ENCODE peak calls at places on chromosomes 5 and 9, in nine cellular contexts. U, G, W, O, Y, Z, B, R and D are unnamed samples.
A peak's percentile ranks its signal among the peaks of the same experiment; 100 is the strongest.

GRCh38 chr5:54165687-54166086 is 144.7 kb downstream of the ARL15 start:
- DNase-seq in R (no peak), Z (no peak), G (no peak), U (no peak), O (no peak), B (no peak), Y (no peak), W (no peak), D (no peak)

GRCh38 chr5:54531536-54531935 is 14.0 kb downstream of the SNX18 start:
- DNase-seq in Z (peak; percentile 45), B (no peak), Y (peak; percentile 60), O (no peak), R (no peak), U (no peak), G (no peak), W (no peak), D (no peak)

GRCh38 chr5:94632024-94632423 is 13.6 kb downstream of the SLF1 start:
- DNase-seq in Y (no peak), B (no peak), G (no peak), W (no peak), Z (no peak), U (no peak), R (peak; percentile 45), O (peak; percentile 47), D (no peak)

GRCh38 chr5:3216386-3216785 is 379.2 kb upstream of the IRX1 start:
- DNase-seq in B (no peak), G (no peak), Y (no peak), W (no peak), U (no peak), O (no peak), R (no peak), Z (no peak), D (no peak)

GRCh38 chr5:57259704-57260103 is 85.8 kb downstream of the GPBP1 start:
- DNase-seq in B (no peak), O (no peak), G (no peak), R (no peak), Y (no peak), Z (no peak), W (no peak), U (no peak), D (no peak)

GRCh38 chr5:143890475-143890874 is 78.5 kb downstream of the HMHB1 start:
- DNase-seq in O (no peak), R (no peak), G (no peak), W (no peak), Y (no peak), U (no peak), B (no peak), Z (peak; percentile 36), D (no peak)

GRCh38 chr5:43839218-43839617 is 236.2 kb downstream of the NNT start:
- DNase-seq in G (no peak), U (no peak), Z (peak; percentile 85), O (no peak), W (no peak), Y (peak; percentile 12), R (no peak), B (no peak), D (no peak)

GRCh38 chr9:38214441-38214840 is 145.4 kb upstream of the SHB start:
- DNase-seq in Y (no peak), Z (no peak), G (peak; percentile 42), W (peak; percentile 94), R (no peak), B (no peak), U (no peak), O (no peak), D (peak; percentile 47)

GRCh38 chr5:139402561-139403158 is 1.2 kb downstream of the SPATA24 start:
- DNase-seq in G (no peak), O (peak; percentile 31), Y (peak; percentile 33), Z (peak; percentile 28), R (peak; percentile 50), B (peak; percentile 19), W (peak; percentile 82), U (no peak), D (peak; percentile 49)

GRCh38 chr5:73996181-73996770 is 370.3 kb downstream of the ARHGEF28 start:
- DNase-seq in U (no peak), Y (no peak), Z (no peak), W (no peak), O (no peak), G (no peak), R (no peak), B (no peak), D (no peak)

GRCh38 chr9:68925175-68925574 is 88.7 kb downstream of the PRKACG start:
- DNase-seq in U (no peak), R (no peak), W (no peak), Z (no peak), G (no peak), B (no peak), O (no peak), Y (no peak), D (no peak)

GRCh38 chr9:21684831-21685362 is 117.5 kb upstream of the MTAP start:
- DNase-seq in Y (peak; percentile 97), O (no peak), R (no peak), W (no peak), U (peak; percentile 40), B (peak; percentile 99), Z (peak; percentile 82), G (no peak), D (no peak)

GRCh38 chr9:87824216-87824875 is 58.3 kb upstream of the SPATA31E1 start:
- DNase-seq in O (no peak), Z (no peak), W (peak; percentile 75), U (no peak), G (no peak), B (no peak), R (no peak), Y (no peak), D (no peak)

GRCh38 chr5:86885489-86886225 is 267.9 kb downstream of the COX7C start:
- DNase-seq in Z (no peak), O (no peak), W (no peak), B (no peak), R (no peak), G (no peak), Y (no peak), U (no peak), D (no peak)

GRCh38 chr5:6419340-6419852 is 29.3 kb upstream of the UBE2QL1 start:
- DNase-seq in Y (peak; percentile 97), G (no peak), B (no peak), Z (no peak), O (no peak), W (no peak), U (no peak), R (no peak), D (no peak)

GRCh38 chr9:84860423-84861115 is 191.0 kb downstream of the NTRK2 start:
- DNase-seq in R (no peak), O (no peak), W (no peak), U (no peak), Y (no peak), B (no peak), Z (no peak), G (no peak), D (peak; percentile 32)

GRCh38 chr5:39755986-39756385 is 331.2 kb upstream of the DAB2 start:
- DNase-seq in B (peak; percentile 63), G (no peak), R (no peak), U (peak; percentile 33), O (no peak), Z (peak; percentile 97), W (peak; percentile 21), Y (peak; percentile 95), D (no peak)

DNA sequence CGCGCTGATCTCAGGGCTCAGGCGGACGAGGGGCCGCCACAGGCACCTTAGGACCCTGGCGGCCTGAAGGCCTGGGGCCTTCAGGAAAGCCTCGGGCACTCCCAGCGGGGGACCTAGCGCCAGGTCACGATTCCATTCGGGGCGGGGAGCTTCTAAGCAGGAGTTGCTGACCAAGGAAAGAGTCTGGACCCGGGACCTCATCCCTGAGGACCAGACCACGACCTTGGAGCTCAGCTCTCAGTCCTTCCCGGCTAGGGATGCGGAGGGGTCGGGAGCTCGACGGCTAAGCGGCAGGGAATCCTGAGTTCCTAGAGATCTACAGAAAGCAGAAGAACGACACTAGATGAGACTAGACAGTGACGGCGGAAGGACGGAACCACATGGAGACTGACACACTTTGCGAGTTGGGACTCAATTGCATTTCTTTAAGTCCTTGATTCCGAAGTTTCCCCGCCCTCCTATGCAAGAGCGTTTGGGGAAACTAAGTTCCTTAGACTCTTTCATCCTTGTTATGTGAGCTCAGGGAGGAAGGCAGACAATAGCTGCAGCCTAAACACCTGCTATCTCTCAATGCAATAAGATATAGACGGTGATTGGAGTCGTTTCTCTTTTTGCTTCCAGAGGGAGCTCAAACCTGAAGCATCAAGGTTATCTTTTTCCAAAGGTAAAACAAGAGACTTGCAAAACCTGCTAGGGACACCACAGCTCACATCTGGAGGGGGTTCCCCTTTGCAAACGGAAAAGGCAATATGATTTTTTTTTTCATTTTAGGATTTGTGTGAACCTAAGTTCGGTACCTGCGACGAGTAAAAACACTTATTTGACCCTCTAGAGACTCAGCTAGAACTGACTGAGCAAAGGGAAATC is 9.7 kb downstream of the NR2F1-AS1 start:
- DNase-seq in B (no peak), Y (no peak), R (no peak), W (peak; percentile 68), Z (no peak), U (no peak), G (no peak), O (no peak), D (peak; percentile 59)
- TF ChIP-seq EZH2phosphoT487 in B (no peak), Y (no peak), R (no peak), W (peak; percentile 8), Z (no peak), U (peak; percentile 31), G (no peak), O (no peak), D (peak; percentile 37)

DNA sequence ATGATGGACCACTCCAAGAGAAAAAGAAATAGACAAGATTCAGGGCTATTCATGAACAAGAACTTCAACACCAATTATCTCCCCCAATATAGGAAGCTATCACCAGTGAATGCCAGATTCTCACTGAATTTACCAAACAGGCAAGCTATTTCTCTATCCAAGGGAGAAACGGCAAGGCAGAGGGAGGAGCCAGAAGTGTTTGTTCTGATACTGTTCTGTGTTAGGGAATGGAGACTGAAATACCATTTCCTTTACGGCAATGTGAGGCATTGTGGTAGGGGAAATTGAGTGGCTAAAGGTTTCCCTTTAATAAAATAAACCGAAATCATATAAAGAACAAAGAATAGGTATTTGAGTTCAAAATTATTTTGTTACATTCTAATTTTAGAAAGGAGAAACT is 68.0 kb upstream of the ALDH1A1 start:
- DNase-seq in Z (no peak), Y (no peak), B (no peak), U (no peak), W (no peak), G (no peak), O (no peak), R (no peak), D (no peak)
- H2AFZ ChIP-seq in Z (no peak overlapping the region), Y (no peak overlapping the region), B (no peak overlapping the region), U (no peak overlapping the region), W (no peak overlapping the region), G (no peak overlapping the region), O (no peak overlapping the region), R (no peak overlapping the region), D (no peak overlapping the region)

DNA sequence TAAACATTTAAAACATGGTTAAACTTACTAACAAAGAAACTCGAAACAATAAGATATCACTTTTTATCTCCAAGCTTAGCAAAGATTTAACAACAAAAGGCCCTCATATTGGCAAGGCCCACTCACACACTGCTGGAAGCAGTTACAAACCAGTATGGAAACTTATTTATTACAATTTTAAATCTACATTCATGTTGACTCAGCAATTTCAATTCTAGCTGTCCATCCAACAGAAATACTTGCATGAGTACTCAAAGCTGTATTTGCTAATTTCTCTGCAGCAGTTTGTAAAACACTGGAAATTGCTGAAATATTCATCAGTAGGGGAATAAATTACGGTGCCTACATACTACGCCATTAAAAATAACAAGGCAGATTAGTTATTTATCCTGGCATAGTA is 2.8 kb upstream of the DNAJA1 start:
- DNase-seq in O (no peak), U (no peak), R (no peak), Y (no peak), B (no peak), G (no peak), Z (no peak), W (no peak), D (no peak)
- TF ChIP-seq EZH2phosphoT487 in O (no peak), U (no peak), R (no peak), Y (no peak), B (no peak), G (no peak), Z (no peak), W (no peak), D (no peak)

GRCh38 chr9:126937444-126937843 is 22.9 kb downstream of the RALGPS1 start:
- DNase-seq in Y (no peak), Z (no peak), B (no peak), R (no peak), G (no peak), O (no peak), W (no peak), U (no peak), D (no peak)
- H2AFZ ChIP-seq in Y (no peak overlapping the region), Z (no peak overlapping the region), B (no peak overlapping the region), R (no peak overlapping the region), G (no peak overlapping the region), O (no peak overlapping the region), W (no peak overlapping the region), U (no peak overlapping the region), D (no peak overlapping the region)